ENCODE peak calls at places on chromosomes 7 and 10, in nine cellular contexts. One of them, this sample, is unnamed.

GRCh38 chr10:102643346-102644065 is 773 bp upstream of the TRIM8 start:
- DNase-seq in fibroblast of lung: peak; percentile 76
- DNase-seq in left ventricle myocardium inferior: peak; percentile 72
- DNase-seq in lower leg skin: no peak
- DNase-seq in GM03348: peak; percentile 67
- DNase-seq in fibroblast of the conjunctiva: peak; percentile 52
- DNase-seq in A549: peak; percentile 78
- DNase-seq in CD4-positive, CD25-positive, alpha-beta regulatory T cell: peak; percentile 39
- DNase-seq in glutamatergic neuron: peak; percentile 73
- DNase-seq in this sample: peak; percentile 84

GRCh38 chr10:44395902-44396670 is 11.2 kb upstream of the CXCL12 start:
- DNase-seq in A549: no peak
- DNase-seq in CD4-positive, CD25-positive, alpha-beta regulatory T cell: no peak
- DNase-seq in GM03348: no peak
- DNase-seq in glutamatergic neuron: no peak
- DNase-seq in left ventricle myocardium inferior: no peak
- DNase-seq in lower leg skin: peak; percentile 80
- DNase-seq in fibroblast of lung: no peak
- DNase-seq in fibroblast of the conjunctiva: no peak
- DNase-seq in this sample: no peak

GRCh38 chr10:105770813-105771212 is 1129.7 kb downstream of the SORCS3 start:
- DNase-seq in fibroblast of the conjunctiva: no peak
- DNase-seq in left ventricle myocardium inferior: no peak
- DNase-seq in lower leg skin: no peak
- DNase-seq in fibroblast of lung: no peak
- DNase-seq in A549: no peak
- DNase-seq in CD4-positive, CD25-positive, alpha-beta regulatory T cell: no peak
- DNase-seq in glutamatergic neuron: no peak
- DNase-seq in GM03348: no peak
- DNase-seq in this sample: no peak

GRCh38 chr10:6741561-6741960 is 161.5 kb upstream of the PRKCQ start:
- DNase-seq in fibroblast of lung: peak; percentile 94
- DNase-seq in glutamatergic neuron: no peak
- DNase-seq in lower leg skin: no peak
- DNase-seq in fibroblast of the conjunctiva: no peak
- DNase-seq in left ventricle myocardium inferior: no peak
- DNase-seq in A549: no peak
- DNase-seq in CD4-positive, CD25-positive, alpha-beta regulatory T cell: no peak
- DNase-seq in GM03348: peak; percentile 16
- DNase-seq in this sample: no peak

GRCh38 chr7:24301703-24302102 is 17.7 kb downstream of the NPY start:
- DNase-seq in fibroblast of lung: no peak
- DNase-seq in CD4-positive, CD25-positive, alpha-beta regulatory T cell: no peak
- DNase-seq in fibroblast of the conjunctiva: no peak
- DNase-seq in GM03348: no peak
- DNase-seq in lower leg skin: no peak
- DNase-seq in glutamatergic neuron: no peak
- DNase-seq in A549: no peak
- DNase-seq in left ventricle myocardium inferior: no peak
- DNase-seq in this sample: no peak

GRCh38 chr7:40299097-40299496 is 164.3 kb downstream of the SUGCT start:
- DNase-seq in fibroblast of lung: peak; percentile 24
- DNase-seq in glutamatergic neuron: no peak
- DNase-seq in A549: no peak
- DNase-seq in CD4-positive, CD25-positive, alpha-beta regulatory T cell: peak; percentile 15
- DNase-seq in GM03348: peak; percentile 74
- DNase-seq in left ventricle myocardium inferior: no peak
- DNase-seq in fibroblast of the conjunctiva: no peak
- DNase-seq in lower leg skin: no peak
- DNase-seq in this sample: no peak

GRCh38 chr10:80474920-80475319 is 20.8 kb downstream of the TSPAN14 start:
- DNase-seq in fibroblast of the conjunctiva: no peak
- DNase-seq in lower leg skin: peak; percentile 72
- DNase-seq in glutamatergic neuron: no peak
- DNase-seq in GM03348: no peak
- DNase-seq in fibroblast of lung: no peak
- DNase-seq in CD4-positive, CD25-positive, alpha-beta regulatory T cell: no peak
- DNase-seq in A549: no peak
- DNase-seq in left ventricle myocardium inferior: no peak
- DNase-seq in this sample: no peak

GRCh38 chr7:96973986-96974385 is 31.4 kb upstream of the DLX6 start:
- DNase-seq in fibroblast of the conjunctiva: peak; percentile 2
- DNase-seq in A549: no peak
- DNase-seq in glutamatergic neuron: no peak
- DNase-seq in left ventricle myocardium inferior: no peak
- DNase-seq in fibroblast of lung: no peak
- DNase-seq in CD4-positive, CD25-positive, alpha-beta regulatory T cell: no peak
- DNase-seq in lower leg skin: no peak
- DNase-seq in GM03348: peak; percentile 27
- DNase-seq in this sample: no peak

GRCh38 chr7:121153995-121154394 is 165.5 kb downstream of the CPED1 start:
- DNase-seq in glutamatergic neuron: no peak
- DNase-seq in left ventricle myocardium inferior: no peak
- DNase-seq in A549: no peak
- DNase-seq in fibroblast of the conjunctiva: peak; percentile 20
- DNase-seq in lower leg skin: no peak
- DNase-seq in fibroblast of lung: peak; percentile 12
- DNase-seq in GM03348: no peak
- DNase-seq in CD4-positive, CD25-positive, alpha-beta regulatory T cell: no peak
- DNase-seq in this sample: no peak

GRCh38 chr7:99102809-99103690 is 40.9 kb downstream of the SMURF1 start:
- DNase-seq in fibroblast of lung: peak; percentile 81
- DNase-seq in CD4-positive, CD25-positive, alpha-beta regulatory T cell: peak; percentile 45
- DNase-seq in fibroblast of the conjunctiva: peak; percentile 47
- DNase-seq in left ventricle myocardium inferior: no peak
- DNase-seq in A549: peak; percentile 50
- DNase-seq in GM03348: peak; percentile 43
- DNase-seq in glutamatergic neuron: no peak
- DNase-seq in lower leg skin: no peak
- DNase-seq in this sample: no peak

GRCh38 chr7:149621776-149622175 is 124.2 kb upstream of the ZNF746 start:
- DNase-seq in A549: no peak
- DNase-seq in CD4-positive, CD25-positive, alpha-beta regulatory T cell: peak; percentile 89
- DNase-seq in left ventricle myocardium inferior: no peak
- DNase-seq in glutamatergic neuron: no peak
- DNase-seq in fibroblast of the conjunctiva: no peak
- DNase-seq in lower leg skin: no peak
- DNase-seq in fibroblast of lung: no peak
- DNase-seq in GM03348: no peak
- DNase-seq in this sample: no peak

GRCh38 chr7:98826811-98827231 is 43.0 kb downstream of the TMEM130 start:
- DNase-seq in fibroblast of lung: peak; percentile 8
- DNase-seq in GM03348: peak; percentile 42
- DNase-seq in CD4-positive, CD25-positive, alpha-beta regulatory T cell: no peak
- DNase-seq in left ventricle myocardium inferior: peak; percentile 91
- DNase-seq in fibroblast of the conjunctiva: no peak
- DNase-seq in A549: no peak
- DNase-seq in lower leg skin: no peak
- DNase-seq in glutamatergic neuron: peak; percentile 81
- DNase-seq in this sample: peak; percentile 95

GRCh38 chr7:128453836-128454804 is 1.6 kb upstream of the HILPDA start:
- DNase-seq in GM03348: peak; percentile 83
- DNase-seq in CD4-positive, CD25-positive, alpha-beta regulatory T cell: no peak
- DNase-seq in A549: no peak
- DNase-seq in fibroblast of lung: peak; percentile 96
- DNase-seq in left ventricle myocardium inferior: peak; percentile 90
- DNase-seq in fibroblast of the conjunctiva: peak; percentile 87
- DNase-seq in lower leg skin: peak; percentile 93
- DNase-seq in glutamatergic neuron: peak; percentile 71
- DNase-seq in this sample: peak; percentile 91

GRCh38 chr10:48612241-48612943 is 7.5 kb upstream of the ARHGAP22 start:
- DNase-seq in GM03348: peak; percentile 59
- DNase-seq in glutamatergic neuron: no peak
- DNase-seq in lower leg skin: peak; percentile 59
- DNase-seq in left ventricle myocardium inferior: no peak
- DNase-seq in fibroblast of lung: no peak
- DNase-seq in fibroblast of the conjunctiva: no peak
- DNase-seq in CD4-positive, CD25-positive, alpha-beta regulatory T cell: no peak
- DNase-seq in A549: no peak
- DNase-seq in this sample: no peak

GRCh38 chr7:33388332-33388731 is 259.0 kb downstream of the BBS9 start:
- DNase-seq in fibroblast of lung: no peak
- DNase-seq in A549: no peak
- DNase-seq in CD4-positive, CD25-positive, alpha-beta regulatory T cell: no peak
- DNase-seq in left ventricle myocardium inferior: no peak
- DNase-seq in fibroblast of the conjunctiva: no peak
- DNase-seq in GM03348: peak; percentile 44
- DNase-seq in lower leg skin: no peak
- DNase-seq in glutamatergic neuron: no peak
- DNase-seq in this sample: no peak

GRCh38 chr7:26584964-26585650 is 279.3 kb downstream of the SKAP2 start:
- DNase-seq in CD4-positive, CD25-positive, alpha-beta regulatory T cell: no peak
- DNase-seq in lower leg skin: no peak
- DNase-seq in glutamatergic neuron: no peak
- DNase-seq in left ventricle myocardium inferior: no peak
- DNase-seq in A549: no peak
- DNase-seq in fibroblast of lung: no peak
- DNase-seq in GM03348: no peak
- DNase-seq in fibroblast of the conjunctiva: no peak
- DNase-seq in this sample: no peak

GRCh38 chr7:116258734-116259133 is 48.4 kb downstream of the TES start:
- DNase-seq in A549: peak; percentile 80
- DNase-seq in glutamatergic neuron: no peak
- DNase-seq in lower leg skin: no peak
- DNase-seq in left ventricle myocardium inferior: no peak
- DNase-seq in GM03348: peak; percentile 47
- DNase-seq in CD4-positive, CD25-positive, alpha-beta regulatory T cell: peak; percentile 65
- DNase-seq in fibroblast of lung: peak; percentile 85
- DNase-seq in fibroblast of the conjunctiva: peak; percentile 63
- DNase-seq in this sample: no peak

GRCh38 chr7:95715274-95715673 is 57.1 kb upstream of the DYNC1I1 start:
- DNase-seq in lower leg skin: no peak
- DNase-seq in GM03348: no peak
- DNase-seq in fibroblast of the conjunctiva: no peak
- DNase-seq in fibroblast of lung: no peak
- DNase-seq in CD4-positive, CD25-positive, alpha-beta regulatory T cell: no peak
- DNase-seq in left ventricle myocardium inferior: no peak
- DNase-seq in A549: no peak
- DNase-seq in glutamatergic neuron: no peak
- DNase-seq in this sample: no peak

GRCh38 chr10:31929986-31930675 is 1.5 kb upstream of the ARHGAP12 start:
- DNase-seq in fibroblast of lung: peak; percentile 41
- DNase-seq in lower leg skin: no peak
- DNase-seq in GM03348: peak; percentile 16
- DNase-seq in CD4-positive, CD25-positive, alpha-beta regulatory T cell: peak; percentile 77
- DNase-seq in A549: no peak
- DNase-seq in left ventricle myocardium inferior: no peak
- DNase-seq in fibroblast of the conjunctiva: no peak
- DNase-seq in glutamatergic neuron: no peak
- DNase-seq in this sample: no peak

GRCh38 chr10:21334891-21335696 is 190.4 kb downstream of the SKIDA1 start:
- DNase-seq in fibroblast of the conjunctiva: peak; percentile 82
- DNase-seq in A549: peak; percentile 94
- DNase-seq in fibroblast of lung: peak; percentile 95
- DNase-seq in glutamatergic neuron: no peak
- DNase-seq in left ventricle myocardium inferior: peak; percentile 40
- DNase-seq in GM03348: peak; percentile 72
- DNase-seq in lower leg skin: peak; percentile 93
- DNase-seq in CD4-positive, CD25-positive, alpha-beta regulatory T cell: no peak
- DNase-seq in this sample: peak; percentile 52

GRCh38 chr10:85231534-85232270 is 903.3 kb downstream of the CCSER2 start:
- DNase-seq in left ventricle myocardium inferior: no peak
- DNase-seq in fibroblast of the conjunctiva: no peak
- DNase-seq in CD4-positive, CD25-positive, alpha-beta regulatory T cell: no peak
- DNase-seq in GM03348: no peak
- DNase-seq in lower leg skin: no peak
- DNase-seq in A549: no peak
- DNase-seq in glutamatergic neuron: no peak
- DNase-seq in fibroblast of lung: no peak
- DNase-seq in this sample: no peak

GRCh38 chr10:124737221-124737620 is 7.0 kb downstream of the FAM53B start:
- DNase-seq in GM03348: no peak
- DNase-seq in lower leg skin: peak; percentile 82
- DNase-seq in fibroblast of lung: no peak
- DNase-seq in CD4-positive, CD25-positive, alpha-beta regulatory T cell: no peak
- DNase-seq in A549: no peak
- DNase-seq in glutamatergic neuron: no peak
- DNase-seq in left ventricle myocardium inferior: no peak
- DNase-seq in fibroblast of the conjunctiva: no peak
- DNase-seq in this sample: no peak

GRCh38 chr10:93435061-93435491 is 47.1 kb downstream of the MYOF start:
- DNase-seq in GM03348: no peak
- DNase-seq in glutamatergic neuron: no peak
- DNase-seq in left ventricle myocardium inferior: no peak
- DNase-seq in lower leg skin: peak; percentile 62
- DNase-seq in CD4-positive, CD25-positive, alpha-beta regulatory T cell: no peak
- DNase-seq in fibroblast of the conjunctiva: no peak
- DNase-seq in A549: no peak
- DNase-seq in fibroblast of lung: peak; percentile 51
- DNase-seq in this sample: no peak

GRCh38 chr10:106609867-106610266 is 554.6 kb downstream of the SORCS1 start:
- DNase-seq in A549: peak; percentile 3
- DNase-seq in CD4-positive, CD25-positive, alpha-beta regulatory T cell: no peak
- DNase-seq in GM03348: peak; percentile 7
- DNase-seq in glutamatergic neuron: no peak
- DNase-seq in fibroblast of lung: no peak
- DNase-seq in lower leg skin: no peak
- DNase-seq in left ventricle myocardium inferior: no peak
- DNase-seq in fibroblast of the conjunctiva: no peak
- DNase-seq in this sample: no peak

GRCh38 chr10:121323448-121323847 is 274.8 kb downstream of the FGFR2 start:
- DNase-seq in A549: no peak
- DNase-seq in CD4-positive, CD25-positive, alpha-beta regulatory T cell: no peak
- DNase-seq in left ventricle myocardium inferior: no peak
- DNase-seq in fibroblast of the conjunctiva: no peak
- DNase-seq in GM03348: no peak
- DNase-seq in fibroblast of lung: no peak
- DNase-seq in glutamatergic neuron: no peak
- DNase-seq in lower leg skin: no peak
- DNase-seq in this sample: no peak

GRCh38 chr7:75611557-75612178 is 119.5 kb downstream of the SPDYE5 start:
- DNase-seq in fibroblast of the conjunctiva: no peak
- DNase-seq in fibroblast of lung: no peak
- DNase-seq in GM03348: no peak
- DNase-seq in A549: no peak
- DNase-seq in CD4-positive, CD25-positive, alpha-beta regulatory T cell: no peak
- DNase-seq in lower leg skin: peak; percentile 90
- DNase-seq in glutamatergic neuron: no peak
- DNase-seq in left ventricle myocardium inferior: peak; percentile 86
- DNase-seq in this sample: peak; percentile 95

GRCh38 chr7:22147113-22147512 is 201.4 kb upstream of the CDCA7L start:
- DNase-seq in A549: no peak
- DNase-seq in GM03348: peak; percentile 5
- DNase-seq in glutamatergic neuron: no peak
- DNase-seq in lower leg skin: no peak
- DNase-seq in fibroblast of lung: peak; percentile 55
- DNase-seq in CD4-positive, CD25-positive, alpha-beta regulatory T cell: peak; percentile 20
- DNase-seq in left ventricle myocardium inferior: no peak
- DNase-seq in fibroblast of the conjunctiva: no peak
- DNase-seq in this sample: no peak

GRCh38 chr10:86203162-86203905 is 163.3 kb downstream of the GRID1 start:
- DNase-seq in left ventricle myocardium inferior: no peak
- DNase-seq in A549: peak; percentile 10
- DNase-seq in fibroblast of the conjunctiva: no peak
- DNase-seq in glutamatergic neuron: peak; percentile 7
- DNase-seq in CD4-positive, CD25-positive, alpha-beta regulatory T cell: peak; percentile 1
- DNase-seq in fibroblast of lung: no peak
- DNase-seq in lower leg skin: no peak
- DNase-seq in GM03348: peak; percentile 56
- DNase-seq in this sample: peak; percentile 25

GRCh38 chr7:68839014-68839413 is 759.3 kb upstream of the AUTS2 start:
- DNase-seq in A549: no peak
- DNase-seq in left ventricle myocardium inferior: no peak
- DNase-seq in CD4-positive, CD25-positive, alpha-beta regulatory T cell: no peak
- DNase-seq in lower leg skin: no peak
- DNase-seq in fibroblast of the conjunctiva: no peak
- DNase-seq in glutamatergic neuron: no peak
- DNase-seq in fibroblast of lung: no peak
- DNase-seq in GM03348: no peak
- DNase-seq in this sample: no peak

GRCh38 chr7:78130443-78131200 is 332.0 kb downstream of the PHTF2 start:
- DNase-seq in fibroblast of the conjunctiva: no peak
- DNase-seq in glutamatergic neuron: no peak
- DNase-seq in CD4-positive, CD25-positive, alpha-beta regulatory T cell: no peak
- DNase-seq in fibroblast of lung: no peak
- DNase-seq in GM03348: peak; percentile 46
- DNase-seq in left ventricle myocardium inferior: no peak
- DNase-seq in lower leg skin: no peak
- DNase-seq in A549: no peak
- DNase-seq in this sample: no peak

GRCh38 chr7:26993816-26994810 is 101.7 kb downstream of the HOXA1 start:
- DNase-seq in GM03348: peak; percentile 45
- DNase-seq in lower leg skin: no peak
- DNase-seq in fibroblast of lung: peak; percentile 75
- DNase-seq in CD4-positive, CD25-positive, alpha-beta regulatory T cell: no peak
- DNase-seq in A549: no peak
- DNase-seq in glutamatergic neuron: no peak
- DNase-seq in fibroblast of the conjunctiva: peak; percentile 6
- DNase-seq in left ventricle myocardium inferior: no peak
- DNase-seq in this sample: no peak